ENCODE peak calls at places on chromosomes 2 and 18, in eight cellular contexts. O is activated CD4-positive, alpha-beta T cell treated with anti-CD3 and anti-CD28 coated beads for 36 hours; I is type B pancreatic cell; L is left ventricle myocardium inferior; Z is HCEC 1CT; Q is stimulated activated CD8-positive, alpha-beta memory T cell treated with anti-CD3 and anti-CD28 coated beads, Interleukin-12 subunit alpha, Interleukin-12 subunit beta, amount 100 ng/mL, for 4 hours; P is CD8-positive, alpha-beta T cell; T is natural killer cell treated with Interleukin-12 subunit alpha and Interleukin-12 subunit beta and Interleukin-15 and Interleukin-18, amount 100 ng/mL, for 72 hours. R is an unnamed sample.

GRCh38 chr2:10407841-10408648 is 40.1 kb downstream of the ODC1 start:
- DNase-seq in O (peak), I (no peak), L (no peak), Z (peak), Q (peak), P (peak), T (peak), R (peak)

GRCh38 chr2:160924936-160925353 is 235.3 kb upstream of the TANK start:
- DNase-seq in O (no peak), I (no peak), L (no peak), Z (no peak), Q (no peak), P (no peak), T (no peak), R (no peak)

GRCh38 chr2:215002500-215002899 is 135.9 kb downstream of the ABCA12 start:
- DNase-seq in O (peak), I (no peak), L (no peak), Z (peak), Q (no peak), P (no peak), T (no peak), R (no peak)

GRCh38 chr18:74609535-74609934 is 11.9 kb downstream of the ZNF407 start:
- DNase-seq in O (no peak), I (no peak), L (no peak), Z (peak), Q (no peak), P (no peak), T (no peak), R (no peak)

GRCh38 chr2:24873619-24874018 is 46.4 kb downstream of the ADCY3 start:
- DNase-seq in O (no peak), I (no peak), L (no peak), Z (no peak), Q (no peak), P (no peak), T (no peak), R (no peak)

GRCh38 chr2:234996467-234997270 is 44.9 kb downstream of the SH3BP4 start:
- DNase-seq in O (no peak), I (no peak), L (no peak), Z (peak), Q (no peak), P (no peak), T (no peak), R (no peak)

GRCh38 chr2:71534786-71535185 is 81.4 kb downstream of the DYSF start:
- DNase-seq in O (no peak), I (no peak), L (no peak), Z (no peak), Q (no peak), P (no peak), T (no peak), R (no peak)

GRCh38 chr2:95004702-95005101 is 20.8 kb upstream of the MAL start:
- DNase-seq in O (no peak), I (no peak), L (no peak), Z (no peak), Q (no peak), P (no peak), T (no peak), R (no peak)

GRCh38 chr2:45169339-45170190 is 160.3 kb upstream of the SIX2 start:
- DNase-seq in O (peak), I (no peak), L (no peak), Z (peak), Q (no peak), P (no peak), T (no peak), R (no peak)

GRCh38 chr2:38533180-38533579 is 69.5 kb downstream of the HNRNPLL start:
- DNase-seq in O (no peak), I (no peak), L (no peak), Z (no peak), Q (no peak), P (no peak), T (no peak), R (no peak)

GRCh38 chr2:118989481-118989880 is 47.5 kb downstream of the MARCO start:
- DNase-seq in O (no peak), I (peak), L (no peak), Z (no peak), Q (no peak), P (no peak), T (no peak), R (peak)

GRCh38 chr2:184597996-184598312 is 375 bp upstream of the ZNF804A start:
- DNase-seq in O (no peak), I (no peak), L (no peak), Z (peak), Q (no peak), P (no peak), T (no peak), R (no peak)

GRCh38 chr2:217475791-217476190 is 527.0 kb downstream of the TNS1 start:
- DNase-seq in O (no peak), I (no peak), L (no peak), Z (no peak), Q (no peak), P (no peak), T (no peak), R (no peak)

GRCh38 chr2:178512491-178512890 is 32.2 kb downstream of the PLEKHA3 start:
- DNase-seq in O (no peak), I (no peak), L (no peak), Z (peak), Q (no peak), P (no peak), T (no peak), R (no peak)